ENCODE peak calls at places on chromosome 17, in eight cellular contexts. C, S, W, L, M, X, D and A are unnamed samples. For H3K36me3, the result is how much of the 10 kb centered on the place peaks cover.

GRCh38 chr17:16622540-16623277 is 30.9 kb downstream of the ZNF624 start:
- DNase-seq in C (no peak), S (no peak), W (no peak), L (no peak), M (no peak), X (no peak), D (no peak), A (no peak)

GRCh38 chr17:44587339-44587738 is 30.1 kb downstream of the FZD2 start:
- DNase-seq in C (peak), S (no peak), W (peak), L (peak), M (peak), X (no peak), D (peak), A (peak)

GRCh38 chr17:11943759-11944347 is 53.4 kb downstream of the ZNF18 start:
- DNase-seq in C (no peak), S (no peak), W (no peak), L (no peak), M (no peak), X (no peak), D (no peak), A (no peak)

GRCh38 chr17:50662632-50663225 is 28.0 kb downstream of the ABCC3 start:
- DNase-seq in C (no peak), S (no peak), W (no peak), L (no peak), M (no peak), X (no peak), D (no peak), A (no peak)

GRCh38 chr17:55726440-55726839 is 3.8 kb upstream of the TMEM100 start:
- DNase-seq in C (peak), S (no peak), W (peak), L (no peak), M (peak), X (no peak), D (peak), A (peak)

GRCh38 chr17:78785663-78786057 is 3.6 kb upstream of the CYTH1 start:
- DNase-seq in C (no peak), S (no peak), W (no peak), L (no peak), M (no peak), X (no peak), D (no peak), A (no peak)

GRCh38 chr17:62671553-62671952 is 44.1 kb downstream of the MRC2 start:
- DNase-seq in C (peak), S (no peak), W (no peak), L (no peak), M (no peak), X (no peak), D (no peak), A (no peak)

GRCh38 chr17:49659983-49660382 is 17.9 kb downstream of the SPOP start:
- DNase-seq in C (no peak), S (no peak), W (no peak), L (no peak), M (no peak), X (no peak), D (no peak), A (no peak)

GRCh38 chr17:15981208-15981607 is 18.3 kb downstream of the ZSWIM7 start:
- DNase-seq in C (no peak), S (no peak), W (no peak), L (no peak), M (no peak), X (no peak), D (no peak), A (no peak)

GRCh38 chr17:38667099-38667786 is 7.5 kb downstream of the EPOP start:
- DNase-seq in C (peak), S (peak), W (peak), L (peak), M (peak), X (no peak), D (peak), A (no peak)

GRCh38 chr17:78001182-78001581 is 42.7 kb downstream of the TNRC6C start:
- DNase-seq in C (no peak), S (no peak), W (no peak), L (peak), M (no peak), X (no peak), D (no peak), A (no peak)

GRCh38 chr17:82356028-82356427 is 3.0 kb upstream of the TEX19 start:
- DNase-seq in C (peak), S (no peak), W (no peak), L (no peak), M (peak), X (peak), D (no peak), A (no peak)

GRCh38 chr17:79836952-79837887 is 2.0 kb downstream of the CBX4 start:
- DNase-seq in C (peak), S (peak), W (peak), L (peak), M (peak), X (peak), D (peak), A (no peak)

GRCh38 chr17:82090549-82091263 is 7.3 kb downstream of the FASN start:
- DNase-seq in C (no peak), S (no peak), W (peak), L (no peak), M (no peak), X (no peak), D (no peak), A (no peak)

GRCh38 chr17:45705123-45706009 is 78.8 kb upstream of the CRHR1 start:
- DNase-seq in C (no peak), S (no peak), W (no peak), L (no peak), M (no peak), X (no peak), D (no peak), A (no peak)

GRCh38 chr17:57478433-57478832 is 222.1 kb downstream of the MSI2 start:
- DNase-seq in C (no peak), S (no peak), W (no peak), L (no peak), M (no peak), X (no peak), D (no peak), A (no peak)

GRCh38 chr17:70871180-70871818 is 702.0 kb downstream of the KCNJ2 start:
- DNase-seq in C (no peak), S (no peak), W (no peak), L (no peak), M (no peak), X (no peak), D (no peak), A (no peak)

GRCh38 chr17:17680477-17681186 is 626 bp upstream of the RAI1 start:
- DNase-seq in C (no peak), S (no peak), W (no peak), L (no peak), M (no peak), X (no peak), D (no peak), A (no peak)

GRCh38 chr17:39212200-39212810 is 12.2 kb downstream of the RPL19 start:
- DNase-seq in C (no peak), S (no peak), W (no peak), L (no peak), M (no peak), X (no peak), D (no peak), A (no peak)

GRCh38 chr17:79883202-79883601 is 44.0 kb upstream of the CBX4 start:
- DNase-seq in C (no peak), S (no peak), W (no peak), L (no peak), M (no peak), X (no peak), D (no peak), A (no peak)

GRCh38 chr17:40602445-40603443 is 37.5 kb upstream of the CCR7 start:
- DNase-seq in C (no peak), S (no peak), W (no peak), L (peak), M (no peak), X (no peak), D (no peak), A (no peak)

GRCh38 chr17:6666557-6666956 is 15.0 kb downstream of the C17orf100 start:
- DNase-seq in C (no peak), S (no peak), W (no peak), L (no peak), M (no peak), X (no peak), D (no peak), A (no peak)

GRCh38 chr17:12107905-12108304 is 87.2 kb downstream of the MAP2K4 start:
- DNase-seq in C (no peak), S (no peak), W (no peak), L (no peak), M (no peak), X (no peak), D (no peak), A (no peak)

GRCh38 chr17:10126554-10127493 is 71.6 kb downstream of the GAS7 start:
- DNase-seq in C (no peak), S (peak), W (no peak), L (no peak), M (no peak), X (no peak), D (peak), A (no peak)

GRCh38 chr17:72392056-72393010 is 271.5 kb downstream of the SOX9 start:
- DNase-seq in C (no peak), S (no peak), W (no peak), L (no peak), M (peak), X (no peak), D (no peak), A (no peak)

GRCh38 chr17:73469311-73469710 is 157.5 kb upstream of the CDC42EP4 start:
- DNase-seq in C (no peak), S (no peak), W (no peak), L (no peak), M (no peak), X (no peak), D (no peak), A (no peak)

GRCh38 chr17:74466785-74467158 is 338 bp downstream of the CD300A start:
- DNase-seq in C (no peak), S (no peak), W (no peak), L (no peak), M (no peak), X (no peak), D (no peak), A (no peak)

GRCh38 chr17:32266389-32267269 is 997 bp downstream of the RHBDL3 start:
- DNase-seq in C (no peak), S (peak), W (no peak), L (peak), M (peak), X (no peak), D (no peak), A (no peak)

GRCh38 chr17:31541559-31541958 is 150.1 kb downstream of the RAB11FIP4 start:
- DNase-seq in C (no peak), S (no peak), W (no peak), L (peak), M (peak), X (no peak), D (no peak), A (no peak)

GRCh38 chr17:21034350-21035235 is 8.2 kb downstream of the USP22 start:
- DNase-seq in C (no peak), S (no peak), W (no peak), L (no peak), M (no peak), X (no peak), D (no peak), A (no peak)

GRCh38 chr17:28540231-28540630 is 12.2 kb downstream of the UNC119 start:
- DNase-seq in C (no peak), S (no peak), W (no peak), L (no peak), M (no peak), X (peak), D (no peak), A (no peak)

GRCh38 chr17:65122836-65123756 is 14.1 kb upstream of the RGS9 start:
- DNase-seq in C (peak), S (peak), W (peak), L (peak), M (peak), X (peak), D (peak), A (peak)

GRCh38 chr17:65117384-65118035 is 19.7 kb upstream of the RGS9 start:
- DNase-seq in C (no peak), S (no peak), W (no peak), L (no peak), M (no peak), X (no peak), D (no peak), A (no peak)

GRCh38 chr17:65121368-65121767 is 15.8 kb upstream of the RGS9 start:
- DNase-seq in C (no peak), S (no peak), W (no peak), L (no peak), M (no peak), X (no peak), D (no peak), A (no peak)

GRCh38 chr17:65123757-65124675 is 13.2 kb upstream of the RGS9 start:
- DNase-seq in C (no peak), S (no peak), W (no peak), L (no peak), M (no peak), X (peak), D (no peak), A (no peak)

GRCh38 chr17:65121916-65122821 is 15.0 kb upstream of the RGS9 start:
- DNase-seq in C (no peak), S (no peak), W (no peak), L (no peak), M (no peak), X (no peak), D (no peak), A (no peak)
- H3K4me3 ChIP-seq in C (peak), S (peak), W (peak), L (peak), M (peak), X (no peak), D (peak), A (peak)

GRCh38 chr17:8469964-8470363 is 34.3 kb downstream of the NDEL1 start:
- DNase-seq in C (no peak), S (no peak), W (no peak), L (no peak), M (no peak), X (no peak), D (no peak), A (no peak)
- H3K36me3 ChIP-seq in C (half or more), S (under half), W (under half), L (under half), M (under half), X (under half), D (under half), A (under half)

GRCh38 chr17:690346-690745 is 24.3 kb downstream of the VPS53 start:
- DNase-seq in C (no peak), S (no peak), W (no peak), L (no peak), M (no peak), X (no peak), D (no peak), A (no peak)

GRCh38 chr17:691423-691822 is 23.2 kb downstream of the VPS53 start:
- DNase-seq in C (no peak), S (no peak), W (no peak), L (no peak), M (no peak), X (no peak), D (no peak), A (no peak)

GRCh38 chr17:685006-685405 is 29.6 kb downstream of the VPS53 start:
- DNase-seq in C (no peak), S (no peak), W (no peak), L (no peak), M (no peak), X (no peak), D (no peak), A (no peak)

GRCh38 chr17:689556-690247 is 24.9 kb downstream of the VPS53 start:
- DNase-seq in C (no peak), S (no peak), W (no peak), L (no peak), M (no peak), X (no peak), D (no peak), A (no peak)

GRCh38 chr17:688100-688989 is 26.3 kb downstream of the VPS53 start:
- DNase-seq in C (no peak), S (peak), W (no peak), L (no peak), M (no peak), X (peak), D (no peak), A (no peak)
- TF ChIP-seq CTCF in C (no peak), S (peak), W (peak), L (peak), M (no peak), X (no peak), D (no peak), A (no peak)

GRCh38 chr17:19877546-19877945 is 9.8 kb upstream of the ULK2 start:
- DNase-seq in C (no peak), S (no peak), W (no peak), L (no peak), M (no peak), X (no peak), D (no peak), A (no peak)
- H3K4me3 ChIP-seq in C (no peak), S (no peak), W (no peak), L (no peak), M (no peak), X (no peak), D (no peak), A (no peak)